ENCODE peak calls at places on chromosomes 11 and 22, in four cellular contexts. One of them, this sample, is unnamed.

GRCh38 chr22:49062155-49063039 is 765.3 kb downstream of the BRD1 start:
- DNase-seq in OCI-M1: no peak
- DNase-seq in NCI-H510A treated with DMSO at 0.1 percent for 48 hours: peak
- DNase-seq in HFF-Myc: no peak
- DNase-seq in this sample: no peak

GRCh38 chr11:117836077-117836960 is 11.8 kb upstream of the FXYD2 start:
- DNase-seq in HFF-Myc: no peak
- DNase-seq in OCI-M1: no peak
- DNase-seq in NCI-H510A treated with DMSO at 0.1 percent for 48 hours: no peak
- DNase-seq in this sample: no peak

GRCh38 chr11:65109231-65110198 is 2.2 kb upstream of the TM7SF2 start:
- DNase-seq in OCI-M1: no peak
- DNase-seq in HFF-Myc: no peak
- DNase-seq in NCI-H510A treated with DMSO at 0.1 percent for 48 hours: no peak
- DNase-seq in this sample: no peak

GRCh38 chr11:116503216-116504160 is 269.3 kb downstream of the BUD13 start:
- DNase-seq in NCI-H510A treated with DMSO at 0.1 percent for 48 hours: no peak
- DNase-seq in OCI-M1: no peak
- DNase-seq in HFF-Myc: no peak
- DNase-seq in this sample: no peak

GRCh38 chr11:14907411-14908213 is 15.6 kb upstream of the CYP2R1 start:
- DNase-seq in OCI-M1: peak
- DNase-seq in HFF-Myc: no peak
- DNase-seq in NCI-H510A treated with DMSO at 0.1 percent for 48 hours: peak
- DNase-seq in this sample: peak

GRCh38 chr11:70881948-70882715 is 370.2 kb downstream of the SHANK2 start:
- DNase-seq in NCI-H510A treated with DMSO at 0.1 percent for 48 hours: no peak
- DNase-seq in OCI-M1: no peak
- DNase-seq in HFF-Myc: no peak
- DNase-seq in this sample: no peak

GRCh38 chr22:39276461-39277134 is 31.8 kb upstream of the PDGFB start:
- DNase-seq in NCI-H510A treated with DMSO at 0.1 percent for 48 hours: no peak
- DNase-seq in HFF-Myc: no peak
- DNase-seq in OCI-M1: no peak
- DNase-seq in this sample: no peak

GRCh38 chr22:36846271-36846670 is 14.5 kb upstream of the NCF4 start:
- DNase-seq in OCI-M1: peak
- DNase-seq in HFF-Myc: no peak
- DNase-seq in NCI-H510A treated with DMSO at 0.1 percent for 48 hours: no peak
- DNase-seq in this sample: no peak

GRCh38 chr11:3614742-3615171 is 27.0 kb downstream of the ART5 start:
- DNase-seq in HFF-Myc: no peak
- DNase-seq in OCI-M1: peak
- DNase-seq in NCI-H510A treated with DMSO at 0.1 percent for 48 hours: no peak
- DNase-seq in this sample: no peak

GRCh38 chr11:67367014-67367835 is 6.2 kb downstream of the CLCF1 start:
- DNase-seq in OCI-M1: no peak
- DNase-seq in NCI-H510A treated with DMSO at 0.1 percent for 48 hours: no peak
- DNase-seq in HFF-Myc: no peak
- DNase-seq in this sample: no peak

GRCh38 chr22:45302751-45303150 is 7.0 kb upstream of the FAM118A start:
- DNase-seq in OCI-M1: no peak
- DNase-seq in NCI-H510A treated with DMSO at 0.1 percent for 48 hours: no peak
- DNase-seq in HFF-Myc: no peak
- DNase-seq in this sample: no peak

GRCh38 chr22:33659423-33659822 is 260.9 kb downstream of the LARGE1 start:
- DNase-seq in NCI-H510A treated with DMSO at 0.1 percent for 48 hours: no peak
- DNase-seq in OCI-M1: no peak
- DNase-seq in HFF-Myc: no peak
- DNase-seq in this sample: no peak

GRCh38 chr11:47786373-47786772 is 19.2 kb upstream of the FNBP4 start:
- DNase-seq in NCI-H510A treated with DMSO at 0.1 percent for 48 hours: peak
- DNase-seq in OCI-M1: no peak
- DNase-seq in HFF-Myc: no peak
- DNase-seq in this sample: peak

GRCh38 chr11:62923634-62924411 is 2.7 kb upstream of the CHRM1 start:
- DNase-seq in OCI-M1: peak
- DNase-seq in HFF-Myc: no peak
- DNase-seq in NCI-H510A treated with DMSO at 0.1 percent for 48 hours: no peak
- DNase-seq in this sample: peak

GRCh38 chr22:20741634-20742581 is 32.0 kb upstream of the SERPIND1 start:
- DNase-seq in NCI-H510A treated with DMSO at 0.1 percent for 48 hours: peak
- DNase-seq in HFF-Myc: no peak
- DNase-seq in OCI-M1: peak
- DNase-seq in this sample: peak

GRCh38 chr22:36384766-36385400 is 2.9 kb downstream of the MYH9 start:
- DNase-seq in NCI-H510A treated with DMSO at 0.1 percent for 48 hours: no peak
- DNase-seq in HFF-Myc: no peak
- DNase-seq in OCI-M1: peak
- DNase-seq in this sample: peak

GRCh38 chr11:124583827-124584226 is 14.0 kb downstream of the OR8A1 start:
- DNase-seq in NCI-H510A treated with DMSO at 0.1 percent for 48 hours: no peak
- DNase-seq in HFF-Myc: no peak
- DNase-seq in OCI-M1: no peak
- DNase-seq in this sample: no peak

GRCh38 chr11:40228671-40229070 is 1230.8 kb downstream of the LRRC4C start:
- DNase-seq in NCI-H510A treated with DMSO at 0.1 percent for 48 hours: no peak
- DNase-seq in OCI-M1: no peak
- DNase-seq in HFF-Myc: no peak
- DNase-seq in this sample: no peak

GRCh38 chr11:130892847-130893246 is 23.4 kb downstream of the SNX19 start:
- DNase-seq in NCI-H510A treated with DMSO at 0.1 percent for 48 hours: no peak
- DNase-seq in HFF-Myc: no peak
- DNase-seq in OCI-M1: no peak
- DNase-seq in this sample: no peak

GRCh38 chr11:128380280-128380604 is 207.1 kb downstream of the ETS1 start:
- DNase-seq in HFF-Myc: no peak
- DNase-seq in NCI-H510A treated with DMSO at 0.1 percent for 48 hours: no peak
- DNase-seq in OCI-M1: no peak
- DNase-seq in this sample: no peak

This sample was measured in DMS53.